ENCODE peak calls at places on chromosomes 11 and 22, in five cellular contexts. W, L, S, E and R are unnamed samples.

GRCh38 chr22:42959472-42960145 is 55.3 kb downstream of the PACSIN2 start:
- DNase-seq in W (peak), L (no peak), S (no peak), E (peak), R (no peak)

GRCh38 chr11:130854483-130854882 is 61.8 kb downstream of the SNX19 start:
- DNase-seq in W (no peak), L (no peak), S (no peak), E (no peak), R (peak)

GRCh38 chr22:23062616-23063538 is 7.4 kb upstream of the GNAZ start:
- DNase-seq in W (no peak), L (no peak), S (peak), E (no peak), R (no peak)

GRCh38 chr22:42320463-42321416 is 50.3 kb upstream of the TCF20 start:
- DNase-seq in W (no peak), L (no peak), S (no peak), E (no peak), R (no peak)

GRCh38 chr22:20260071-20260722 is 7.9 kb downstream of the RTN4R start:
- DNase-seq in W (no peak), L (no peak), S (no peak), E (no peak), R (no peak)

GRCh38 chr11:105641433-105641832 is 31.6 kb downstream of the GRIA4 start:
- DNase-seq in W (no peak), L (no peak), S (no peak), E (no peak), R (no peak)

GRCh38 chr22:20889904-20890303 is 27.3 kb upstream of the CRKL start:
- DNase-seq in W (no peak), L (no peak), S (no peak), E (no peak), R (no peak)

GRCh38 chr11:47123094-47123493 is 53.6 kb downstream of the ARFGAP2 start:
- DNase-seq in W (no peak), L (no peak), S (no peak), E (no peak), R (no peak)

GRCh38 chr22:19719488-19720021 is 3.8 kb upstream of the GP1BB start:
- DNase-seq in W (no peak), L (no peak), S (no peak), E (no peak), R (no peak)

GRCh38 chr11:34201130-34201529 is 95.7 kb downstream of the NAT10 start:
- DNase-seq in W (no peak), L (no peak), S (no peak), E (no peak), R (no peak)

GRCh38 chr22:38788417-38788816 is 5.5 kb downstream of the DNAL4 start:
- DNase-seq in W (peak), L (no peak), S (no peak), E (peak), R (no peak)

GRCh38 chr11:121895919-121896318 is 220.1 kb downstream of the BLID start:
- DNase-seq in W (no peak), L (no peak), S (no peak), E (peak), R (no peak)

GRCh38 chr11:15493066-15493465 is 378.3 kb downstream of the INSC start:
- DNase-seq in W (no peak), L (no peak), S (no peak), E (peak), R (peak)

GRCh38 chr11:102891736-102892135 is 17.0 kb upstream of the MMP12 start:
- DNase-seq in W (no peak), L (no peak), S (no peak), E (no peak), R (no peak)
- TF ChIP-seq CTCF in W (no peak), L (no peak), S (no peak), E (no peak), R (no peak)

DNA sequence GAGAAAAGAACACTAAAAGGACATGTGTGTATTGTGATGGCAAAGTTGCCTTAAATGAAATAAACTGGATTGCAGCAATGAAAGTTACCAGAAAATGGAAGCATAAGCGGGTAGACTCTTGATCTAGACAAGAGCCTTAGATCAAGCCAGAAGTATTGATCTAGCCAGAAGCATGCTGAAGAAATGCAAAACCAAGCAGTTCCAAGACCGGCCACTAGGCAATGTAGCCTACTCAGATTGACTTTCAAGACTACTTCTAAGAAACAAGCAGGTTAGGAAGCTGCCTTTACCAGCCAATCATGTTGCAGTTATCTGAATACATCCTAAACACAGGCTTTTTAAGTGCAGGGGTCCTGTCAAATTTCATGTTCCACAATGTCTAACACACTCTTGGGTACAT is 54.6 kb downstream of the KCNA4 start:
- DNase-seq in W (no peak), L (no peak), S (peak), E (peak), R (peak)
- TF ChIP-seq CTCF in W (peak), L (no peak), S (peak), E (peak), R (peak)

GRCh38 chr11:32939046-32939445 is 46.4 kb downstream of the QSER1 start:
- DNase-seq in W (no peak), L (no peak), S (no peak), E (no peak), R (peak)
- TF ChIP-seq CTCF in W (no peak), L (no peak), S (no peak), E (no peak), R (no peak)

DNA sequence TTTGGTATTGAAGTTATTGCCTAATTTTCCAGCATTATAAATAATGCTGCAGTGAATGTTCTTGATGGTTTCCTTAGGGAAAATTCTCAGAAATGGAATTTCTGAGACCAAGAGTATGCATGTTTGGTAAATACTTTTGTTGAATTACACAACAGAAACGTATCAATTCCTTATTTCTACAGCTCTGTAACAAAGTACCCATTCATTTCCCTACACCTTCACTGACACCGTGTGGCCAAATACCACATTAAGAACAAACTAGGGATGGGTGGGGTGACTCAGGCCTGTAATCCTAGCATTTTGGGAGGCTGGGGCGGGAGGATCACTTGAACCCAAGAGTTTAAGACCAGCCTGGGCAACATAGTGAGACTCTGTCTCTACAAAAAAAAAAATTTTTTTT is 21.8 kb downstream of the MCAM start:
- DNase-seq in W (no peak), L (no peak), S (no peak), E (peak), R (no peak)
- TF ChIP-seq CTCF in W (no peak), L (no peak), S (no peak), E (peak), R (no peak)